ENCODE peak calls at places on chromosome 17, in four cellular contexts. G is tibial artery, R is transverse colon, N is upper lobe of right lung. B is an unnamed sample.

GRCh38 chr17:71339219-71339618 is 781.6 kb upstream of the SOX9 start:
- DNase-seq in G (no peak), R (no peak), N (no peak), B (no peak)

GRCh38 chr17:44601574-44602372 is 44.5 kb downstream of the FZD2 start:
- DNase-seq in G (no peak), R (no peak), N (peak), B (no peak)

GRCh38 chr17:16287563-16288027 is 65.7 kb downstream of the CENPV start:
- DNase-seq in G (no peak), R (peak), N (no peak), B (no peak)

GRCh38 chr17:47698749-47699535 is 5.0 kb downstream of the TBKBP1 start:
- DNase-seq in G (peak), R (peak), N (peak), B (no peak)

GRCh38 chr17:16948587-16949376 is 23.1 kb downstream of the TNFRSF13B start:
- DNase-seq in G (no peak), R (no peak), N (peak), B (no peak)

GRCh38 chr17:67582632-67583230 is 135.0 kb upstream of the NOL11 start:
- DNase-seq in G (no peak), R (peak), N (no peak), B (no peak)

GRCh38 chr17:15744885-15745284 is 12.8 kb downstream of the TBC1D26 start:
- DNase-seq in G (no peak), R (no peak), N (no peak), B (no peak)

GRCh38 chr17:43423777-43424455 is 25.1 kb downstream of the ARL4D start:
- DNase-seq in G (no peak), R (no peak), N (no peak), B (no peak)

GRCh38 chr17:50468120-50469004 is at the start of gene CHAD:
- DNase-seq in G (no peak), R (no peak), N (no peak), B (no peak)

GRCh38 chr17:31095239-31096105 is 695 bp downstream of the NF1 start:
- DNase-seq in G (peak), R (peak), N (peak), B (peak)

GRCh38 chr17:9467518-9467917 is 108.1 kb downstream of the STX8 start:
- DNase-seq in G (no peak), R (no peak), N (no peak), B (no peak)

GRCh38 chr17:77449908-77450741 is 309.4 kb downstream of the SEC14L1 start:
- DNase-seq in G (peak), R (peak), N (no peak), B (no peak)

GRCh38 chr17:29368161-29368560 is 22.0 kb upstream of the TAOK1 start:
- DNase-seq in G (no peak), R (no peak), N (no peak), B (no peak)

GRCh38 chr17:18967806-18968744 is 16.1 kb downstream of the SLC5A10 start:
- DNase-seq in G (no peak), R (no peak), N (no peak), B (no peak)

GRCh38 chr17:2399572-2400473 is 1.0 kb downstream of the MNT start:
- DNase-seq in G (peak), R (peak), N (peak), B (peak)

GRCh38 chr17:61567045-61567802 is 23.8 kb downstream of the NACA2 start:
- DNase-seq in G (no peak), R (no peak), N (no peak), B (no peak)

GRCh38 chr17:32518856-32519768 is 32.3 kb downstream of the CDK5R1 start:
- DNase-seq in G (peak), R (peak), N (peak), B (no peak)

DNA sequence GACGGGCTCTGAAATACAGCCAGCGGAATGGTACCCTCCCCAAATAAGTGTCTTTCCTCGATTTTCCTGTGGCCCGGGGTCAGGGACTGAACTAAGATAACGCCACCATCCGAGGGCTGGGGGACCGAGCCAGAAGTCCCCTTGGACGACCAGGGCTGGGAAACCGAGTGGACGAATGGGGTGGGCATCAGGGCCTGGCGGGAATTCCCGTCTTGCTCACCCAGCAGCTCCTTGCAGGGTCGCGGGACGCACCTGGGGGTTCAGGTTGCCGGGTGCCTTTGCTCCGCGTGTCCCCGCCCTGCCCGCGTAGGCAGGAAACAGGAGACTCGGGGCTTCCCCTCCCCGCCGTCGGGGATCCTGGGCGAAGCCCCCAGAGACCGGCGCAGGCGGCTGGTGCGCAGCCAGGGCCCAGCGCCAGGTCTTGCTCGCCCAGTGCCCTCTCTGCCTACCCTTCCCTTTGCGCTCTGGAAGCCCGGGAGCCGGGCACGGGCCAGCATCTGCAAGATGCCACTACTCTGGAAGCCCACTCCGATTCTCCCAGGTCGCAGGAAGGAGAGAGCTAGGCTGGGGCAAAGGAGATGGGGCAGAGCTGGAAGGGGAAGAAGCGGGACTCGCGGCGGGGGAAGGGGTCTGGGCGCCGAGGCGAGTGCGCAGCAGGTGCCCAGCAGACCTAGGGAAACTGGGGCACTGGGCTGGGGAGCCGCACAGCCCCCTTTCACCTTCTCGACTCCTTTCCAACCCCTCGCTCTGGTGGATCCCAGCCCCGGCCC is 729 bp upstream of the GRIN2C start:
- DNase-seq in G (no peak), R (no peak), N (no peak), B (no peak)
- H3K4me3 ChIP-seq in G (peak), R (peak), N (no peak), B (peak)

DNA sequence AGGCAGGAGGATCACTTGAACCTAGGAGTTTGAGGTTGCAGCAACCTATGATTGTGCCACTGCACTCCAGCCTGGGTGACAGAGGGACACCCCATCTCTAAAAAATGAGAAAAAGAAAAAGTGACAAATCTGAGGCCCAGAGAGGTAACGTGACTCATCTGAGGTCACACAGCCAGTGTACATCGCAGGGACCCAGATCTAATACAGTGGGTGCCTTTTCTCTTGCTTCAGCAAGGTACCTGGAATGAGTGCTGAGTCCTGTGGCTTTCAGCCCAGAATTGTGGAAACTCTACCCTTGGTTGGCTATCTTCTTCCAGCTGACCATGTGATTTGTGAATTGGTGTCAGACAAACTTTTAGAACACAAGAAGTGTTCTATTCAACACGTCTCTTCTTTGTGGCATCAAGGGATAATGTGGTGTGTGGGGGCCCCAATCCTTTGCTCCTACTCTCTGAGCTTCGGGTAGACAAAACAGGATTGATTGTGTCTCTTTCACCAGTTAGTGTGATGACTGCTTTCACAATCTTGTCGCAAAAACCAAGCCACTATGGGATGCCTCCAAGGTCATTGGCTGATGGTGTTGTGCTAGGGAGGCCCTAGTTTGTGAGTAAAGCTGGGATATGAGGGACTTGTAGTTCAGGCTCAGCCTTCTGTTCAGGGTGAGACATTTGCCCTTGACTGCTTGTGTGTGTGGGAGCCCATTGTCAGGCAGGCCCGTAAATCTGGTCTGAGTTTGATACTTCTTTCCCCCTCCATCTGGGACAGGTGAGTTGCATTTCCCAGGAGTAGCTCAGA is 71.0 kb downstream of the MSI2 start:
- DNase-seq in G (no peak), R (no peak), N (no peak), B (no peak)
- H3K4me3 ChIP-seq in G (no peak), R (no peak), N (no peak), B (no peak)

DNA sequence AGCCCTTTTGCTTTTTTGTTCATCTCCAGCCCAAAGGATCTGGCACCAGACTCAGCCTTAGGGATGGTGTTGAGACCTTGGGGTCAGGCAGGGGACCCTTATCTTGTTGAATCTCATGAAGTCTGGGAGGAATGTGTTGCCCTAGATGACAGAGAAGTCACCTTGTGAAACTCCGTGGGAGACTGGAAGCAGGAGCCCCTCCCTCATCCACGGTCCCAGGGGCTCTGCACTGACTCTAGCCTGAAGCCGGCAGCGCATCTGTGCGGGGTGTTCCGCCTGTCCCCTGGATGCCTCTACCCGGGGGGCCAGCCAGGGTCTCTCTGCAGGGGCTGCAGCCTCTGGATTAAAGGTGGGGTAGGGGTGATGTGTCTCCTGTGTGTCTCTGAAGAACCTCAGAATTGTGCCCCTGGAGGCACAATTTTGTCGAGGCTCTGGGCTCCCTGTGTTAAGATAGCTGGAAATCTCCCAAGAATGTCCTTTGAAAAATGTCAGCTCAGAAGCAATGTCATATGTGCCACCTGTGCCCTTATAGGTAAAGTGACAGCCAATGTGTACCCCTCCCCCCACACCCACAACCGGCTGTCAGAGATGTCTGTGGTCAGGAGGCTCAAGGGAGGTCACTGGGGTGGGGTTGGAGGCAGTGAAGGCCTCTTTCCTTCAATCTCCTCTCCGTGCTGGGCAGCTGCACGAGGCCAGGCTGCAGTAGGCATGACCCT is 32.1 kb upstream of the CDC42EP4 start:
- DNase-seq in G (no peak), R (no peak), N (no peak), B (no peak)
- H3K4me3 ChIP-seq in G (no peak), R (no peak), N (no peak), B (no peak)

GRCh38 chr17:82276951-82277350 is 3.5 kb upstream of the CSNK1D start:
- DNase-seq in G (no peak), R (no peak), N (no peak), B (no peak)
- H3K4me3 ChIP-seq in G (no peak), R (no peak), N (no peak), B (no peak)